ENCODE peak calls at places on chromosome 11, in nine cellular contexts. K is breast epithelium; O is CD4-positive, alpha-beta T cell; R is foreskin fibroblast; D is epithelial cell of esophagus; F is left ventricle myocardium inferior; L is cardiac fibroblast; T is brain microvascular endothelial cell; J is neural crest cell. C is an unnamed sample.

GRCh38 chr11:46050065-46050464 is 71.2 kb downstream of the PHF21A start:
- DNase-seq in T (peak), L (peak), O (no peak), D (peak), K (no peak), R (peak), J (peak), F (no peak), C (no peak)

GRCh38 chr11:94424662-94425061 is 23.4 kb upstream of the GPR83 start:
- DNase-seq in K (no peak), D (peak), R (peak), T (no peak), L (peak), F (no peak), O (no peak), J (no peak), C (no peak)

GRCh38 chr11:47351159-47352126 is 1.1 kb downstream of the MYBPC3 start:
- DNase-seq in F (peak), K (no peak), O (no peak), T (no peak), D (no peak), J (no peak), R (no peak), L (peak), C (no peak)

GRCh38 chr11:86537541-86538222 is 134.7 kb downstream of the ME3 start:
- DNase-seq in F (no peak), O (no peak), J (no peak), K (no peak), R (peak), L (peak), D (no peak), T (peak), C (no peak)

GRCh38 chr11:5234390-5234834 is at the start of gene HBD:
- DNase-seq in O (no peak), T (peak), L (peak), F (no peak), R (no peak), J (no peak), K (no peak), D (no peak), C (no peak)

GRCh38 chr11:7514099-7514725 is 413 bp downstream of the PPFIBP2 start:
- DNase-seq in T (no peak), L (no peak), R (peak), F (peak), O (no peak), D (no peak), J (peak), K (no peak), C (peak)

GRCh38 chr11:70568504-70569172 is 170.3 kb downstream of the CTTN start:
- DNase-seq in K (no peak), D (peak), T (peak), L (peak), F (peak), R (peak), J (peak), O (no peak), C (peak)

GRCh38 chr11:63599211-63600122 is 14.8 kb downstream of the PLAAT3 start:
- DNase-seq in L (peak), T (peak), R (peak), K (no peak), J (no peak), F (no peak), O (no peak), D (peak), C (no peak)

GRCh38 chr11:130023204-130023603 is 20.6 kb upstream of the PRDM10 start:
- DNase-seq in T (peak), D (peak), R (peak), O (no peak), K (no peak), J (no peak), F (no peak), L (peak), C (no peak)

GRCh38 chr11:43376594-43376993 is 17.9 kb downstream of the TTC17 start:
- DNase-seq in R (peak), D (peak), F (no peak), T (peak), L (peak), J (no peak), K (no peak), O (no peak), C (no peak)

GRCh38 chr11:7759010-7759409 is 37.7 kb downstream of the OR5P2 start:
- DNase-seq in T (no peak), L (no peak), F (no peak), K (no peak), O (no peak), R (no peak), D (no peak), J (no peak), C (no peak)

GRCh38 chr11:131375936-131376335 is 5.5 kb downstream of the NTM start:
- DNase-seq in R (no peak), L (no peak), J (no peak), K (no peak), T (no peak), F (no peak), O (no peak), D (no peak), C (no peak)

GRCh38 chr11:73980001-73980960 is 2.4 kb downstream of the UCP2 start:
- DNase-seq in D (peak), T (no peak), L (no peak), F (no peak), R (peak), J (no peak), O (peak), K (peak), C (peak)

GRCh38 chr11:60077216-60077817 is 11.1 kb upstream of the MS4A2 start:
- DNase-seq in T (no peak), D (no peak), R (no peak), F (no peak), J (no peak), K (no peak), O (no peak), L (no peak), C (no peak)

GRCh38 chr11:64777449-64778222 is 706 bp downstream of the SF1 start:
- DNase-seq in O (peak), R (peak), D (peak), K (peak), L (peak), F (peak), T (peak), J (peak), C (peak)

GRCh38 chr11:7600205-7600775 is 73.0 kb downstream of the CYB5R2 start:
- DNase-seq in F (no peak), T (peak), K (peak), J (peak), L (peak), D (peak), R (peak), O (no peak), C (peak)

GRCh38 chr11:102527701-102528100 is 2.8 kb downstream of the MMP7 start:
- DNase-seq in O (no peak), R (no peak), F (no peak), K (no peak), J (no peak), D (no peak), T (no peak), L (no peak), C (no peak)

GRCh38 chr11:47950396-47950795 is 30.0 kb upstream of the PTPRJ start:
- DNase-seq in K (no peak), J (no peak), L (peak), T (no peak), R (no peak), D (no peak), F (no peak), O (peak), C (no peak)

GRCh38 chr11:72306186-72306585 is 62.2 kb upstream of the PHOX2A start:
- DNase-seq in L (peak), K (no peak), T (no peak), D (no peak), J (no peak), R (no peak), F (no peak), O (no peak), C (no peak)

GRCh38 chr11:33772300-33772699 is 2.0 kb downstream of the FBXO3 start:
- DNase-seq in F (no peak), R (no peak), D (peak), J (no peak), L (no peak), K (no peak), O (no peak), T (no peak), C (no peak)

GRCh38 chr11:64415286-64415685 is 56.3 kb downstream of the RPS6KA4 start:
- DNase-seq in O (no peak), K (no peak), L (no peak), R (no peak), J (no peak), T (no peak), D (no peak), F (no peak), C (no peak)

GRCh38 chr11:100640646-100641045 is 46.4 kb upstream of the ARHGAP42 start:
- DNase-seq in K (no peak), R (no peak), F (no peak), J (no peak), D (no peak), L (no peak), T (no peak), O (no peak), C (no peak)

GRCh38 chr11:113242767-113243397 is 71.5 kb upstream of the TTC12 start:
- DNase-seq in O (no peak), L (peak), J (no peak), T (peak), F (no peak), K (no peak), R (peak), D (no peak), C (no peak)

GRCh38 chr11:1796297-1797011 is 32.7 kb upstream of the CTSD start:
- DNase-seq in F (no peak), K (peak), O (no peak), J (no peak), R (no peak), D (peak), L (no peak), T (no peak), C (no peak)

DNA sequence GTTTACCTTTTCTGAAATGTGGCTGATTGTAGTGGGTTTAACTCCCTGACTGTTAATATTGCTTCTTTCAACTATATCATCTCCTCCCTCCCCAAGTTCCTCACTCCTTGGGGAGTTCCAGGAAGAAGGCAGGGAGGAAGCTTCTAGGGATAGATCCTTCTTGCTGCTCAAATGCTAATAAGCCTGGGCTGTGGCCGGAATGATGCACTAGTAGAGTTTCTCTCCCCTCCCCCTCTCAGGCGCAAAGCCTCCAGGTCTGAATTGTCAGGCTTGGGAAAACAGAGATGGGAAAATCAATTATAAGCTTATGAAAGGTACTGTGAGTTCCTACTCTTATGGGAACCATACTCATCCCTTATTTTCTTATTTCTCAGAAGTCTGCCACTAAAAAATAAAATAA is 30.8 kb downstream of the FEZ1 start:
- DNase-seq in D (no peak), K (no peak), T (no peak), R (no peak), F (no peak), J (no peak), O (no peak), L (no peak), C (no peak)
- TF ChIP-seq CTCF in D (no peak), K (no peak), T (no peak), R (no peak), F (no peak), J (no peak), O (no peak), L (no peak), C (no peak)

GRCh38 chr11:9861860-9862725 is 198.2 kb downstream of the SWAP70 start:
- DNase-seq in J (peak), F (no peak), D (peak), K (peak), T (peak), L (peak), R (peak), O (peak), C (peak)
- TF ChIP-seq CTCF in J (peak), F (peak), D (peak), K (no peak), T (peak), L (peak), R (peak), O (peak), C (peak)

GRCh38 chr11:122853971-122854446 is 15.7 kb downstream of the CRTAM start:
- DNase-seq in L (peak), R (peak), K (peak), T (peak), O (peak), J (peak), D (peak), F (no peak), C (no peak)
- TF ChIP-seq CTCF in L (peak), R (peak), K (peak), T (peak), O (peak), J (peak), D (peak), F (peak), C (peak)

DNA sequence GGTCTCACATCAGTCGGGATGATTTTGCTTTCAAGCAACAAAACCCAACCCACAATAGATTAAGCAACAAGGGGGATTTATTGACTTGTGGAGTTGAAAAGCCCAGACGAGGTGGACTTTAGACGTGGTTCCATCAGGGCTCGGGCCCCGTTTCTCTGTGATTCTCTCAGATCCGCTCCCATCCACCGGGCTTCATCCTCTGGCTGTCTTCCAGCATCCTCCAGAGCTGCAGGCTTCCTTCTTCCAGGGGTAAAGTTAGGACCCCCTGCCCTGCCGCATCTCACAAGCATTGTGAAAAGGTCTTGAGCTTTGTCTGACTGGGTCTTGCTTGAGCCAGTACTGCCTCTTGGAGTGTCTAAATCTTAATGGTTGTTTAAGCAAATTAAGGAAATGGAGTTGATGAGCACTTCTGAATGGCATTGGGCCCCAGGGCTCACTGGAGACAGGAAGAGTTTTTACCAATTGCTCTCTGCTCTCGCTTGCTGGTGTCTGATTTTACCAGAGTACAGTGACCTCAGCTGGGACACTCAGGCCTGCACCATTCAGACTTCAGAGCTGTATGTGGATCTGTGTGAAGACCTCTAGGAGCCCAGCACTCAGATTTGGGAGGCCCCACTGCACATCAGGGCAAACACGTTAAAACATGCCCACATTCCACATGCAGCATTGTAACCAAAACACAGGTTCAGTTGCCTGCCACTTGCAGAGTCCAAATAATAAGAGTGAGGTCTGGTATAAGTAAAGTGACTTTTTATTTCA is 13.5 kb upstream of the FTH1 start:
- DNase-seq in O (no peak), L (no peak), D (peak), T (no peak), J (no peak), F (no peak), R (no peak), K (peak), C (no peak)
- TF ChIP-seq CTCF in O (no peak), L (no peak), D (no peak), T (no peak), J (no peak), F (no peak), R (no peak), K (no peak), C (no peak)

GRCh38 chr11:118263109-118263508 is 988 bp downstream of the MPZL2 start:
- DNase-seq in L (no peak), J (no peak), O (no peak), K (no peak), D (no peak), R (no peak), F (no peak), T (no peak), C (no peak)

GRCh38 chr11:118263694-118264567 is at the start of gene MPZL2:
- DNase-seq in R (peak), D (peak), F (peak), J (no peak), O (no peak), T (no peak), K (peak), L (no peak), C (peak)

GRCh38 chr11:118267486-118267885 is 3.4 kb upstream of the MPZL2 start:
- DNase-seq in F (no peak), O (no peak), K (no peak), L (no peak), J (no peak), T (no peak), D (peak), R (no peak), C (no peak)

GRCh38 chr11:118265954-118266353 is 1.9 kb upstream of the MPZL2 start:
- DNase-seq in D (peak), L (peak), F (peak), T (no peak), K (peak), O (no peak), J (no peak), R (no peak), C (no peak)

GRCh38 chr11:118264568-118265470 is 722 bp upstream of the MPZL2 start:
- DNase-seq in R (no peak), F (no peak), T (no peak), O (no peak), J (no peak), D (peak), K (no peak), L (no peak), C (no peak)
- TF ChIP-seq CTCF in R (no peak), F (no peak), T (no peak), O (no peak), J (no peak), D (no peak), K (no peak), L (no peak), C (no peak)

GRCh38 chr11:119983240-119983732 is 154.6 kb downstream of the TRIM29 start:
- DNase-seq in R (no peak), F (no peak), D (no peak), K (no peak), O (no peak), L (no peak), J (no peak), T (no peak), C (no peak)
- TF ChIP-seq CTCF in R (no peak), F (no peak), D (no peak), K (no peak), O (no peak), L (no peak), J (no peak), T (no peak), C (no peak)

DNA sequence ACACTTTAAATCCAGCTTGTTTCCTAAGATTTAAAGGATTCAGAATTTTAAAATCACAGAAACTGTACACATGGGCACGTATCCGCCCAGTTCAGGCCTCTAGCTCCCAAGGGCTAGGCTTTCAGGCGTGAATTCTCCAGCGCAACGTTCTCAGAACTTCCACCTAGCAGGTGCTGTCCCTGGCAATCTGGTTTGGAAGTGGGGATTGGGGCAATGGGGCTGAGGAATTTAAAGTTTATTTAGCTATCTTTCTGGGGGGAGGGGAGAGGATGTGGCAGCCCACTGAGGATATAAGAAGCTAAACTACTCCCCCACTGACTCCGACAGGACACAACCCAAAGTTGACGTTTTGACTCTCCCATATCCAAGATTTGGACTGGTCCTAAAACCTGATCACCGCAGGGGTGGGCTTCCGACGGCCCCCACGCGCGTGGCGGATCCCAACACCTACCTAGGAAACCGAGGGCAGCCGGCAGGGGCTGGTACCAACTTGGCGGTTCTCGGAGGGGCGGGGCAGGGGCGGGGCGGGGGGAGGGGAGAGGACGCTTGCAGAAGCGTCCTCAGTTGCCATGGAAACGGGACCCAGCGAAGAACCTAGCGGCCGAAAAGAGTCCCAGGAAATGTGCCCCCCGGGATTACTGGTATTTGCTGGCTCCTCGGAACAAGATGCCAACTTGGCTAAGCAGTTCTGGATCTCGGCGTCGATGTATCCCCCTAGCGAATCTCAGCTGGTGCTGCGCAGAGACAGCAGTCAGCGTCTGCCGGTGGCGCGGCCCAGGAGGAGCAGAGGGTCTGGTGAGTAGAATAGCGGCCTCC is at the start of gene HOATZ:
- DNase-seq in O (no peak), R (peak), J (peak), D (no peak), T (no peak), L (peak), F (no peak), K (no peak), C (no peak)
- TF ChIP-seq CTCF in O (no peak), R (no peak), J (peak), D (no peak), T (peak), L (peak), F (no peak), K (no peak), C (no peak)

DNA sequence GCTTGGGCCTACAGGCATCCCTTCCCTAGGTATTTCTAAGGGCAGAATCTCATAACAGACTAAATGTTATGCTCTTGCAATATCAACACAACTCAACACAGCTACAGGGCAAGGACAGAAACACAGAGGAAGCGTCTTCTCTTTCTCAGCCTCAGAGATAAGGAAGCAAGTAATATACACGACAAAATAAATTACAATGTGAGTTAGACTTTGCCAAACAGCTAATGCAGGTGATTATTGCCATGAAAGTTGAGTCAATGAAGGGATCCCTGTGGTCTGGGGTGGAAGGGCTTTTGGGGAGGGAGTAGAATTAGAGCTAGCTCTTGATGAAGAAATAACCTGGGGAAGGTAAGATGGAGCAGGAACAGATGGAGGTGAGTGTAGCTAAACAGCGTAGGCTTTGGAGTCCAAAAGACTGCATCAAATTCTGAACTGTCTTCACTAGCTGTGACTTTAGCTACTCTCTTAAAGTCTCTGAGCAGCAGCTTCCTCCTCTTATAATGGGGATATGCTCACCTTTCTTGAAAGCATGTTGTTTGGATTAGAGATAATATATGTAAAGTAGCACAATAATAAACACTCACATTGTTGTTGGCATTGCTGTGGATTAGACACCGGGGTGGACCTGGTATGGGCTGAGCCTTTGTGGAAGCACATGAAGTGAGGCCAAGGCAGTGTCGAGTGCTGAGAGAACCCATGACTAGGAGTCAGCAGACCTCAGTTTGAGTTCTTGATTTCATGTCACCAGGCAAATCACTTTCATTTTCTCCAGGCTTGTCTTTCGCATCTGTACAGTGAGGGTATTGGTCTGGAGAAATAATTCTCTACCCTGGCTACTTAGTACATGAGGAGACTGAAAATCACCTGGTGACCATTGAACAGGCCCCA is 41.0 kb upstream of the AQP11 start:
- DNase-seq in T (no peak), K (no peak), L (no peak), O (no peak), R (no peak), J (no peak), F (no peak), D (no peak), C (no peak)
- TF ChIP-seq CTCF in T (no peak), K (no peak), L (no peak), O (peak), R (no peak), J (peak), F (no peak), D (no peak), C (peak)

GRCh38 chr11:87840786-87841185 is 334.5 kb downstream of the RAB38 start:
- DNase-seq in T (no peak), F (no peak), R (no peak), K (no peak), L (no peak), D (peak), O (no peak), J (no peak), C (no peak)
- TF ChIP-seq CTCF in T (no peak), F (no peak), R (no peak), K (no peak), L (no peak), D (no peak), O (no peak), J (no peak), C (no peak)